ENCODE peak calls at places on chromosomes 4 and X, in five cellular contexts. B is GM23248, J is OCI-LY7, U is DND-41, M is cardiac muscle cell. E is an unnamed sample.

GRCh38 chrX:118183606-118184005 is 67.0 kb upstream of the KLHL13 start:
- DNase-seq in M (no peak), J (no peak), U (no peak), B (no peak), E (no peak)

GRCh38 chr4:112968456-112969159 is 80.8 kb upstream of the ANK2 start:
- DNase-seq in M (no peak), U (no peak), J (no peak), B (peak; percentile 70), E (no peak)

GRCh38 chrX:80430826-80431501 is 10.7 kb downstream of the TENT5D start:
- DNase-seq in B (peak; percentile 0), J (peak; percentile 7), M (no peak), U (no peak), E (no peak)

GRCh38 chrX:45143455-45143854 is 57.2 kb downstream of the DIPK2B start:
- DNase-seq in M (no peak), B (no peak), J (no peak), U (no peak), E (no peak)

GRCh38 chr4:41701961-41702360 is 46.6 kb downstream of the PHOX2B start:
- DNase-seq in J (no peak), M (no peak), B (no peak), U (no peak), E (no peak)

GRCh38 chr4:14218641-14219040 is 591.1 kb upstream of the BOD1L1 start:
- DNase-seq in J (no peak), U (no peak), B (no peak), M (no peak), E (no peak)

GRCh38 chr4:23368081-23368697 is 521.7 kb downstream of the PPARGC1A start:
- DNase-seq in M (peak; percentile 83), U (no peak), B (no peak), J (no peak), E (no peak)

GRCh38 chr4:88219099-88219498 is 60.7 kb upstream of the ABCG2 start:
- DNase-seq in M (peak; percentile 68), B (peak; percentile 76), U (no peak), J (peak; percentile 72), E (peak; percentile 52)

GRCh38 chrX:103276581-103277002 is at the start of gene TCEAL5:
- DNase-seq in U (no peak), B (no peak), M (no peak), J (no peak), E (no peak)

GRCh38 chrX:149903889-149904748 is 23.1 kb downstream of the MAGEA8 start:
- DNase-seq in U (no peak), B (peak; percentile 33), J (no peak), M (no peak), E (no peak)

GRCh38 chr4:157023941-157024340 is 52.0 kb upstream of the GLRB start:
- DNase-seq in M (no peak), U (no peak), B (peak; percentile 20), J (no peak), E (no peak)

GRCh38 chr4:117400039-117400835 is 314.9 kb upstream of the TRAM1L1 start:
- DNase-seq in U (no peak), B (peak; percentile 7), M (no peak), J (no peak), E (no peak)
- H3K27ac ChIP-seq in U (peak overlapping the region; percentile 27), B (no peak overlapping the region), M (no peak overlapping the region), J (no peak overlapping the region), E (no peak overlapping the region)

DNA sequence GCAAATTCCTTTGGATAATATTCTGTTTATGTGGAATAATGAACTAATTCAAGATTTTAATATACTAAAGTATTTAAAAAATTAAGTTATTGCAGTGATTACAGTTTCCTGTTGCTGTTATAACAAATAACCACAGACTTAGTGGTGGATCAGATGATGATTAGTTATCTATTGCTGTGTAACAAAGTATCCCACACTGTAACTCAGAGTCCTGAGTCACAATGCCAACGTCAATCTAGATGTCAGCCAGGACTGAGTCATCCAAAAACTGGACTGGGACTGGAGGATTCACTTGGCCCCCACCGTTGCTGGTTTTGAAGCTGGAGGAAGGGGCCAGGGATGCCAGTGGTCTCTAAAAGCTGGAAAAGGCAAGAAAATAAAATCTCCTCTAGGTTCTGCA is 148.1 kb upstream of the SLC7A11 start:
- DNase-seq in J (no peak), U (no peak), B (peak; percentile 15), M (no peak), E (no peak)
- H3K36me3 ChIP-seq in J (no peaks in the 10 kb centered on the region), U (no peaks in the 10 kb centered on the region), B (no peaks in the 10 kb centered on the region), M (no peaks in the 10 kb centered on the region), E (no peaks in the 10 kb centered on the region)

GRCh38 chr4:6802050-6802449 is 19.5 kb downstream of the KIAA0232 start:
- DNase-seq in U (no peak), J (no peak), M (no peak), B (no peak), E (no peak)
- H3K4me1 ChIP-seq in U (no peaks in the 10 kb centered on the region), J (no peaks in the 10 kb centered on the region), M (peaks cover 6% of the 10 kb centered on the region), B (peaks cover 31% of the 10 kb centered on the region), E (peaks cover 18% of the 10 kb centered on the region)

DNA sequence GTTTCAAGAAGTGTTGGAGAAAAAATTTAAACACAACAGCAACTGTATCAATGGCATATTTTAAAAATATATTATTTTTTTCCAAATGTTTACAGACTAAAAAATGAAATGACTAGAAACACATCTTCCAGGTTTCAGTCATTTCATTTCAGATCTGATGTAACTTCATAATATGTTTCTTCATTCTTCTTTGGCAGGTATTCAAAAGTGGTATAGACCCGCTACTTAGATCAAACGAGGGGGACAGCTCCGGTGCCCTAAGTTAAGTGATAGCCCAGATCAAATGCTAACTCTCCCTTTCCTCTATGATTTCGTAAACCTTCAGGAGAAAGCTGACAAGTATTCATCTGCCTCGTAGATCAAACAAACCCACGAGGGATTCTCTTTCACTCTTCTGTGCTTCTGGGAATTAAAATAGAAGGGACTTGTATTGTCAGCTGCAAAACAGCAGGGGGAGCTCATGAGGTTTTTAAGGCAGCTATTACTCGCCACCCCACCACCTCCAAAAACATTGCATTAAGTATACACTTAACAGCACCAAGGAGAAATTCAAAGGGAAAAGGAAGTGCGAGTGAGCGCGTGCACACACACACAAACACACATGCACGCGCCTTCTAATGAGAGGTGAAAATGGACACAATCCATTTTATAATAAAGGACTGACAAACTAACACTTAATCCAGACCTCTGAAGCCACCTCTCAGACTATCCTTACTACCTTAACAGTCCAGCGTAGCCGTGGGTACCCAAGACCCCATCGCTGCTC is 21.4 kb downstream of the HELT start:
- DNase-seq in M (peak; percentile 64), J (peak; percentile 80), B (peak; percentile 74), U (peak; percentile 57), E (peak; percentile 56)
- H3K27ac ChIP-seq in M (no peak overlapping the region), J (no peak overlapping the region), B (no peak overlapping the region), U (no peak overlapping the region), E (no peak overlapping the region)

GRCh38 chr4:909131-909571 is 23.0 kb downstream of the GAK start:
- DNase-seq in M (no peak), B (no peak), U (no peak), J (no peak), E (no peak)
- H3K36me3 ChIP-seq in M (no peaks in the 10 kb centered on the region), B (no peaks in the 10 kb centered on the region), U (peaks cover 79% of the 10 kb centered on the region), J (peaks cover 65% of the 10 kb centered on the region), E (peaks cover 40% of the 10 kb centered on the region)

GRCh38 chr4:4870493-4871266 is 11.2 kb downstream of the MSX1 start:
- DNase-seq in J (no peak), B (no peak), U (no peak), M (no peak), E (no peak)
- H3K4me1 ChIP-seq in J (no peaks in the 10 kb centered on the region), B (peaks cover 12% of the 10 kb centered on the region), U (no peaks in the 10 kb centered on the region), M (peaks cover 4% of the 10 kb centered on the region), E (peaks cover 6% of the 10 kb centered on the region)

DNA sequence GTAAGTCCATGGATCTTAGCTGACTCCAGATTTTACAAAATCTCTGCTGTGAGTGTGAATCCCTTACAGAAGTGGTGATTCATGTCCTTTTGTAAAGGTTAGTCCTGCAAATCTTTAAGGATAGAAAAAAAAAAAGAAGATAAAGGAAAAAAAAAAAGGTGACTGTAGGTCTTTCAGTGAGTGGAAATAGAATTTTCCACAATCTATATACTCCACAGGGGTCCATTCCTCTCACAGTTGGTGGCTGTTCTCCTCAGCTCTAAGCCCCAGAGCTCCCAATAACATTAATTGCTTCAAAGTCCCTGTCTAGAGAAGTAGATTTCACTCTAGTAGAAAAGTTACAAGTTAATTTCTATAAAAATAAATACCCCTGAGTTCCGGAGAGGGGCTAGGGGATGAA is 189.1 kb downstream of the NDST4 start:
- DNase-seq in J (no peak), U (no peak), B (no peak), M (no peak), E (no peak)
- H3K27ac ChIP-seq in J (no peak overlapping the region), U (no peak overlapping the region), B (no peak overlapping the region), M (no peak overlapping the region), E (no peak overlapping the region)

GRCh38 chr4:2946812-2947600 is 16.2 kb downstream of the NOP14 start:
- DNase-seq in U (no peak), J (no peak), B (no peak), M (no peak), E (no peak)
- H3K36me3 ChIP-seq in U (peaks cover 97% of the 10 kb centered on the region), J (peaks cover 93% of the 10 kb centered on the region), B (peaks cover 49% of the 10 kb centered on the region), M (peaks cover 73% of the 10 kb centered on the region), E (peaks cover 84% of the 10 kb centered on the region)

GRCh38 chr4:52250124-52250523 is 199.0 kb downstream of the SPATA18 start:
- DNase-seq in J (peak; percentile 3), B (peak; percentile 35), U (no peak), M (no peak), E (no peak)
- H3K4me1 ChIP-seq in J (no peaks in the 10 kb centered on the region), B (no peaks in the 10 kb centered on the region), U (no peaks in the 10 kb centered on the region), M (no peaks in the 10 kb centered on the region), E (no peaks in the 10 kb centered on the region)

E was measured in CD4-positive, alpha-beta memory T cell.